ENCODE peak calls at places on chromosomes 16 and 17, in five cellular contexts. One of them, this sample, is unnamed.
A peak's percentile ranks its signal among the peaks of the same experiment; 100 is the strongest.

GRCh38 chr16:87667946-87668345 is 65.6 kb downstream of the JPH3 start:
- DNase-seq in HCT116: no peak
- DNase-seq in stimulated activated CD8-positive, alpha-beta memory T cell treated with anti-CD3 and anti-CD28 coated beads, Interleukin-7, amount 100 ng/mL, for 1 hour: no peak
- DNase-seq in upper lobe of right lung: no peak
- DNase-seq in ELR: no peak
- DNase-seq in this sample: no peak

GRCh38 chr17:60745544-60745943 is 67.9 kb downstream of the BCAS3 start:
- DNase-seq in HCT116: no peak
- DNase-seq in ELR: no peak
- DNase-seq in stimulated activated CD8-positive, alpha-beta memory T cell treated with anti-CD3 and anti-CD28 coated beads, Interleukin-7, amount 100 ng/mL, for 1 hour: no peak
- DNase-seq in upper lobe of right lung: no peak
- DNase-seq in this sample: peak; percentile 12

GRCh38 chr16:79297805-79298204 is 302.7 kb downstream of the MAF start:
- DNase-seq in ELR: no peak
- DNase-seq in HCT116: no peak
- DNase-seq in upper lobe of right lung: no peak
- DNase-seq in stimulated activated CD8-positive, alpha-beta memory T cell treated with anti-CD3 and anti-CD28 coated beads, Interleukin-7, amount 100 ng/mL, for 1 hour: no peak
- DNase-seq in this sample: no peak

GRCh38 chr17:74373838-74374606 is 6.7 kb downstream of the GPR142 start:
- DNase-seq in stimulated activated CD8-positive, alpha-beta memory T cell treated with anti-CD3 and anti-CD28 coated beads, Interleukin-7, amount 100 ng/mL, for 1 hour: no peak
- DNase-seq in ELR: no peak
- DNase-seq in HCT116: no peak
- DNase-seq in upper lobe of right lung: no peak
- DNase-seq in this sample: no peak

GRCh38 chr16:49855280-49855821 is 561 bp downstream of the ZNF423 start:
- DNase-seq in upper lobe of right lung: peak; percentile 93
- DNase-seq in HCT116: no peak
- DNase-seq in ELR: peak; percentile 57
- DNase-seq in stimulated activated CD8-positive, alpha-beta memory T cell treated with anti-CD3 and anti-CD28 coated beads, Interleukin-7, amount 100 ng/mL, for 1 hour: peak; percentile 41
- DNase-seq in this sample: peak; percentile 46

GRCh38 chr16:27514806-27515205 is 34.9 kb downstream of the GTF3C1 start:
- DNase-seq in upper lobe of right lung: no peak
- DNase-seq in stimulated activated CD8-positive, alpha-beta memory T cell treated with anti-CD3 and anti-CD28 coated beads, Interleukin-7, amount 100 ng/mL, for 1 hour: no peak
- DNase-seq in HCT116: no peak
- DNase-seq in ELR: no peak
- DNase-seq in this sample: no peak

GRCh38 chr17:55056530-55056929 is 88.0 kb downstream of the STXBP4 start:
- DNase-seq in upper lobe of right lung: no peak
- DNase-seq in ELR: no peak
- DNase-seq in HCT116: no peak
- DNase-seq in stimulated activated CD8-positive, alpha-beta memory T cell treated with anti-CD3 and anti-CD28 coated beads, Interleukin-7, amount 100 ng/mL, for 1 hour: no peak
- DNase-seq in this sample: peak; percentile 91

GRCh38 chr16:79613009-79613408 is 12.5 kb upstream of the MAF start:
- DNase-seq in stimulated activated CD8-positive, alpha-beta memory T cell treated with anti-CD3 and anti-CD28 coated beads, Interleukin-7, amount 100 ng/mL, for 1 hour: no peak
- DNase-seq in HCT116: no peak
- DNase-seq in upper lobe of right lung: no peak
- DNase-seq in ELR: no peak
- DNase-seq in this sample: no peak

GRCh38 chr17:33021731-33022408 is 30.2 kb downstream of the SPACA3 start:
- DNase-seq in stimulated activated CD8-positive, alpha-beta memory T cell treated with anti-CD3 and anti-CD28 coated beads, Interleukin-7, amount 100 ng/mL, for 1 hour: no peak
- DNase-seq in HCT116: no peak
- DNase-seq in ELR: no peak
- DNase-seq in upper lobe of right lung: no peak
- DNase-seq in this sample: no peak

GRCh38 chr17:14303343-14304221 is 2.7 kb downstream of the HS3ST3B1 start:
- DNase-seq in ELR: peak; percentile 19
- DNase-seq in stimulated activated CD8-positive, alpha-beta memory T cell treated with anti-CD3 and anti-CD28 coated beads, Interleukin-7, amount 100 ng/mL, for 1 hour: no peak
- DNase-seq in HCT116: no peak
- DNase-seq in upper lobe of right lung: peak; percentile 61
- DNase-seq in this sample: no peak

GRCh38 chr16:8678068-8678927 is 3.9 kb downstream of the ABAT start:
- DNase-seq in HCT116: no peak
- DNase-seq in ELR: peak; percentile 49
- DNase-seq in upper lobe of right lung: no peak
- DNase-seq in stimulated activated CD8-positive, alpha-beta memory T cell treated with anti-CD3 and anti-CD28 coated beads, Interleukin-7, amount 100 ng/mL, for 1 hour: no peak
- DNase-seq in this sample: peak; percentile 85

GRCh38 chr17:80124351-80124981 is 22.5 kb downstream of the EIF4A3 start:
- DNase-seq in ELR: peak; percentile 42
- DNase-seq in stimulated activated CD8-positive, alpha-beta memory T cell treated with anti-CD3 and anti-CD28 coated beads, Interleukin-7, amount 100 ng/mL, for 1 hour: no peak
- DNase-seq in HCT116: peak; percentile 29
- DNase-seq in upper lobe of right lung: no peak
- DNase-seq in this sample: peak; percentile 28

GRCh38 chr17:10513284-10514067 is 4.9 kb downstream of the MYH1 start:
- DNase-seq in ELR: no peak
- DNase-seq in stimulated activated CD8-positive, alpha-beta memory T cell treated with anti-CD3 and anti-CD28 coated beads, Interleukin-7, amount 100 ng/mL, for 1 hour: no peak
- DNase-seq in HCT116: no peak
- DNase-seq in upper lobe of right lung: no peak
- DNase-seq in this sample: no peak

GRCh38 chr17:43431741-43432523 is 33.1 kb downstream of the ARL4D start:
- DNase-seq in stimulated activated CD8-positive, alpha-beta memory T cell treated with anti-CD3 and anti-CD28 coated beads, Interleukin-7, amount 100 ng/mL, for 1 hour: no peak
- DNase-seq in HCT116: no peak
- DNase-seq in ELR: no peak
- DNase-seq in upper lobe of right lung: no peak
- DNase-seq in this sample: no peak

GRCh38 chr17:40551874-40552768 is 13.2 kb downstream of the CCR7 start:
- DNase-seq in ELR: peak; percentile 92
- DNase-seq in upper lobe of right lung: peak; percentile 61
- DNase-seq in HCT116: no peak
- DNase-seq in stimulated activated CD8-positive, alpha-beta memory T cell treated with anti-CD3 and anti-CD28 coated beads, Interleukin-7, amount 100 ng/mL, for 1 hour: no peak
- DNase-seq in this sample: peak; percentile 45

GRCh38 chr16:87930456-87930855 is 5.9 kb downstream of the CA5A start:
- DNase-seq in ELR: no peak
- DNase-seq in upper lobe of right lung: no peak
- DNase-seq in stimulated activated CD8-positive, alpha-beta memory T cell treated with anti-CD3 and anti-CD28 coated beads, Interleukin-7, amount 100 ng/mL, for 1 hour: no peak
- DNase-seq in HCT116: no peak
- DNase-seq in this sample: no peak

GRCh38 chr16:67409631-67410030 is 6.6 kb downstream of the ZDHHC1 start:
- DNase-seq in upper lobe of right lung: no peak
- DNase-seq in stimulated activated CD8-positive, alpha-beta memory T cell treated with anti-CD3 and anti-CD28 coated beads, Interleukin-7, amount 100 ng/mL, for 1 hour: no peak
- DNase-seq in HCT116: no peak
- DNase-seq in ELR: no peak
- DNase-seq in this sample: no peak

GRCh38 chr17:42178817-42179216 is 2.1 kb downstream of the KCNH4 start:
- DNase-seq in ELR: no peak
- DNase-seq in HCT116: no peak
- DNase-seq in upper lobe of right lung: no peak
- DNase-seq in stimulated activated CD8-positive, alpha-beta memory T cell treated with anti-CD3 and anti-CD28 coated beads, Interleukin-7, amount 100 ng/mL, for 1 hour: no peak
- DNase-seq in this sample: no peak

GRCh38 chr17:67377727-67378443 is 804 bp downstream of the PITPNC1 start:
- DNase-seq in upper lobe of right lung: peak; percentile 83
- DNase-seq in HCT116: no peak
- DNase-seq in stimulated activated CD8-positive, alpha-beta memory T cell treated with anti-CD3 and anti-CD28 coated beads, Interleukin-7, amount 100 ng/mL, for 1 hour: peak; percentile 27
- DNase-seq in ELR: peak; percentile 66
- DNase-seq in this sample: peak; percentile 52

GRCh38 chr16:71626858-71627213 is 852 bp downstream of the MARVELD3 start:
- DNase-seq in HCT116: peak; percentile 56
- DNase-seq in stimulated activated CD8-positive, alpha-beta memory T cell treated with anti-CD3 and anti-CD28 coated beads, Interleukin-7, amount 100 ng/mL, for 1 hour: no peak
- DNase-seq in ELR: no peak
- DNase-seq in upper lobe of right lung: peak; percentile 77
- DNase-seq in this sample: no peak

GRCh38 chr17:7884581-7885356 is 3.8 kb upstream of the CHD3 start:
- DNase-seq in upper lobe of right lung: peak; percentile 77
- DNase-seq in HCT116: no peak
- DNase-seq in stimulated activated CD8-positive, alpha-beta memory T cell treated with anti-CD3 and anti-CD28 coated beads, Interleukin-7, amount 100 ng/mL, for 1 hour: no peak
- DNase-seq in ELR: peak; percentile 26
- DNase-seq in this sample: no peak

GRCh38 chr17:8935194-8935593 is 30.3 kb downstream of the PIK3R5 start:
- DNase-seq in upper lobe of right lung: peak; percentile 81
- DNase-seq in HCT116: no peak
- DNase-seq in stimulated activated CD8-positive, alpha-beta memory T cell treated with anti-CD3 and anti-CD28 coated beads, Interleukin-7, amount 100 ng/mL, for 1 hour: no peak
- DNase-seq in ELR: peak; percentile 74
- DNase-seq in this sample: no peak

GRCh38 chr17:43645765-43646481 is 15.8 kb downstream of the MEOX1 start:
- DNase-seq in upper lobe of right lung: peak; percentile 84
- DNase-seq in stimulated activated CD8-positive, alpha-beta memory T cell treated with anti-CD3 and anti-CD28 coated beads, Interleukin-7, amount 100 ng/mL, for 1 hour: no peak
- DNase-seq in ELR: peak; percentile 56
- DNase-seq in HCT116: no peak
- DNase-seq in this sample: peak; percentile 26

GRCh38 chr16:46638947-46639925 is 18.1 kb upstream of the SHCBP1 start:
- DNase-seq in stimulated activated CD8-positive, alpha-beta memory T cell treated with anti-CD3 and anti-CD28 coated beads, Interleukin-7, amount 100 ng/mL, for 1 hour: no peak
- DNase-seq in HCT116: no peak
- DNase-seq in ELR: peak; percentile 36
- DNase-seq in upper lobe of right lung: no peak
- DNase-seq in this sample: peak; percentile 28

GRCh38 chr16:30896203-30896889 is at the start of gene CTF1:
- DNase-seq in ELR: peak; percentile 90
- DNase-seq in upper lobe of right lung: peak; percentile 88
- DNase-seq in stimulated activated CD8-positive, alpha-beta memory T cell treated with anti-CD3 and anti-CD28 coated beads, Interleukin-7, amount 100 ng/mL, for 1 hour: no peak
- DNase-seq in HCT116: peak; percentile 65
- DNase-seq in this sample: peak; percentile 53

GRCh38 chr16:396605-397004 is 394 bp upstream of the NME4 start:
- DNase-seq in HCT116: no peak
- DNase-seq in ELR: peak; percentile 72
- DNase-seq in stimulated activated CD8-positive, alpha-beta memory T cell treated with anti-CD3 and anti-CD28 coated beads, Interleukin-7, amount 100 ng/mL, for 1 hour: no peak
- DNase-seq in upper lobe of right lung: no peak
- DNase-seq in this sample: peak; percentile 54

GRCh38 chr17:74137416-74137815 is 66.1 kb upstream of the RPL38 start:
- DNase-seq in ELR: no peak
- DNase-seq in stimulated activated CD8-positive, alpha-beta memory T cell treated with anti-CD3 and anti-CD28 coated beads, Interleukin-7, amount 100 ng/mL, for 1 hour: no peak
- DNase-seq in upper lobe of right lung: no peak
- DNase-seq in HCT116: no peak
- DNase-seq in this sample: no peak

This sample was measured in PC-3.